ENCODE peak calls at places on chromosomes 13 and 19, in five cellular contexts. X is HL-60, P is Kasumi-1, A is fibroblast of mammary gland, W is WERI-Rb-1. H is an unnamed sample.

GRCh38 chr13:46554971-46555370 is 2.0 kb downstream of the LRCH1 start:
- DNase-seq in X (no peak), P (peak), A (peak), W (no peak), H (no peak)

GRCh38 chr13:67283602-67284001 is 53.5 kb upstream of the PCDH9 start:
- DNase-seq in X (no peak), P (no peak), A (peak), W (no peak), H (no peak)

GRCh38 chr13:32136716-32137115 is 105.1 kb downstream of the FRY start:
- DNase-seq in X (no peak), P (no peak), A (no peak), W (no peak), H (no peak)

GRCh38 chr19:32558607-32559228 is 22.3 kb upstream of the PDCD5 start:
- DNase-seq in X (no peak), P (no peak), A (no peak), W (no peak), H (no peak)

GRCh38 chr13:58313219-58313618 is 681.7 kb downstream of the PCDH17 start:
- DNase-seq in X (peak), P (peak), A (no peak), W (no peak), H (no peak)

GRCh38 chr13:108561152-108561551 is 68.3 kb upstream of the MYO16 start:
- DNase-seq in X (no peak), P (no peak), A (no peak), W (no peak), H (peak)

GRCh38 chr19:37227996-37228395 is 10.0 kb downstream of the ZNF383 start:
- DNase-seq in X (no peak), P (no peak), A (peak), W (peak), H (no peak)

GRCh38 chr19:52048604-52049493 is at the start of gene ZNF432:
- DNase-seq in X (peak), P (peak), A (peak), W (peak), H (peak)

GRCh38 chr13:45352031-45352430 is 11.0 kb upstream of the TPT1 start:
- DNase-seq in X (no peak), P (no peak), A (no peak), W (no peak), H (no peak)

GRCh38 chr13:46556380-46556779 is 3.4 kb downstream of the LRCH1 start:
- DNase-seq in X (no peak), P (no peak), A (no peak), W (no peak), H (no peak)

GRCh38 chr13:33139186-33139585 is 123.0 kb downstream of the KL start:
- DNase-seq in X (no peak), P (no peak), A (no peak), W (no peak), H (no peak)

GRCh38 chr19:54108496-54108895 is 5.8 kb downstream of the NDUFA3 start:
- DNase-seq in X (no peak), P (no peak), A (no peak), W (no peak), H (no peak)

GRCh38 chr19:43525836-43526771 is 897 bp downstream of the ETHE1 start:
- DNase-seq in X (no peak), P (no peak), A (no peak), W (no peak), H (no peak)

GRCh38 chr19:1840541-1841115 is 7.7 kb downstream of the REXO1 start:
- DNase-seq in X (no peak), P (no peak), A (no peak), W (no peak), H (no peak)

GRCh38 chr19:35069706-35070105 is 28.2 kb downstream of the HPN start:
- DNase-seq in X (no peak), P (no peak), A (no peak), W (no peak), H (no peak)

GRCh38 chr19:21586341-21587116 is 81.1 kb downstream of the ZNF429 start:
- DNase-seq in X (no peak), P (no peak), A (no peak), W (no peak), H (no peak)

GRCh38 chr19:55598719-55599467 is 424 bp downstream of the FIZ1 start:
- DNase-seq in X (peak), P (peak), A (peak), W (peak), H (peak)

GRCh38 chr13:33052446-33052845 is 36.2 kb downstream of the KL start:
- DNase-seq in X (no peak), P (no peak), A (peak), W (no peak), H (no peak)

GRCh38 chr19:3178377-3178972 is at the start of gene S1PR4:
- DNase-seq in X (no peak), P (peak), A (no peak), W (no peak), H (no peak)

GRCh38 chr19:5138606-5139594 is 170.0 kb downstream of the KDM4B start:
- DNase-seq in X (peak), P (peak), A (peak), W (no peak), H (no peak)

GRCh38 chr13:113860051-113860471 is 3.8 kb downstream of the GAS6 start:
- DNase-seq in X (no peak), P (no peak), A (no peak), W (peak), H (no peak)

GRCh38 chr19:49338023-49338677 is 2.9 kb downstream of the CD37 start:
- DNase-seq in X (no peak), P (no peak), A (no peak), W (no peak), H (no peak)

GRCh38 chr13:73387318-73387717 is 328.5 kb downstream of the KLF5 start:
- DNase-seq in X (no peak), P (no peak), A (no peak), W (no peak), H (no peak)

H was measured in NCI-H1105 treated with DMSO at 0.1 percent for 48 hours.